ENCODE peak calls at places on chromosomes 4 and X, in six cellular contexts. X is HCT116, U is SK-N-SH, K is GM12878, E is H1, V is K562. P is an unnamed sample.
A peak's percentile ranks its signal among the peaks of the same experiment; 100 is the strongest.

GRCh38 chrX:29138003-29138402 is 550.8 kb downstream of the IL1RAPL1 start:
- DNase-seq in X (no peak), U (no peak), K (no peak), E (no peak), V (no peak), P (no peak)

GRCh38 chrX:139905041-139905440 is 27.8 kb downstream of the ATP11C start:
- DNase-seq in X (no peak), U (no peak), K (no peak), E (no peak), V (no peak), P (no peak)

GRCh38 chrX:67693928-67694327 is 150.1 kb downstream of the AR start:
- DNase-seq in X (no peak), U (no peak), K (no peak), E (no peak), V (no peak), P (no peak)

GRCh38 chr4:88720749-88721428 is 23.3 kb upstream of the NAP1L5 start:
- DNase-seq in X (no peak), U (no peak), K (no peak), E (no peak), V (no peak), P (no peak)

GRCh38 chr4:13701937-13702446 is 74.5 kb upstream of the BOD1L1 start:
- DNase-seq in X (peak; percentile 13), U (no peak), K (no peak), E (no peak), V (no peak), P (no peak)

GRCh38 chr4:182738283-182739047 is 178.7 kb downstream of the DCTD start:
- DNase-seq in X (no peak), U (no peak), K (no peak), E (no peak), V (no peak), P (no peak)

GRCh38 chrX:72130762-72131231 is 918 bp downstream of the RTL5 start:
- DNase-seq in X (no peak), U (no peak), K (no peak), E (no peak), V (no peak), P (no peak)

GRCh38 chr4:3415471-3416141 is 26.2 kb upstream of the HGFAC start:
- DNase-seq in X (no peak), U (no peak), K (no peak), E (no peak), V (no peak), P (no peak)

GRCh38 chrX:130401415-130402210 is at the start of gene RBMX2:
- DNase-seq in X (peak; percentile 34), U (peak; percentile 97), K (peak; percentile 17), E (peak; percentile 67), V (peak; percentile 95), P (peak; percentile 65)

GRCh38 chr4:42331914-42332368 is 65.3 kb upstream of the SHISA3 start:
- DNase-seq in X (peak; percentile 24), U (no peak), K (no peak), E (no peak), V (no peak), P (peak; percentile 1)

GRCh38 chr4:182604161-182604591 is 313.0 kb downstream of the DCTD start:
- DNase-seq in X (no peak), U (no peak), K (no peak), E (no peak), V (no peak), P (no peak)

GRCh38 chr4:130478406-130478805 is 1382.5 kb downstream of the C4orf33 start:
- DNase-seq in X (no peak), U (no peak), K (no peak), E (no peak), V (no peak), P (no peak)

GRCh38 chr4:5780831-5781480 is 70.0 kb downstream of the EVC start:
- DNase-seq in X (no peak), U (no peak), K (no peak), E (peak; percentile 32), V (no peak), P (no peak)

GRCh38 chr4:54643958-54644357 is 13.8 kb upstream of the KIT start:
- DNase-seq in X (no peak), U (no peak), K (no peak), E (no peak), V (no peak), P (no peak)

GRCh38 chrX:45267007-45267406 is 66.3 kb upstream of the DIPK2B start:
- DNase-seq in X (no peak), U (no peak), K (no peak), E (no peak), V (no peak), P (no peak)

GRCh38 chrX:24692305-24692704 is 1.4 kb upstream of the POLA1 start:
- DNase-seq in X (no peak), U (no peak), K (no peak), E (no peak), V (no peak), P (no peak)

GRCh38 chr4:109873791-109874514 is 26.0 kb downstream of the LRIT3 start:
- DNase-seq in X (peak; percentile 3), U (no peak), K (no peak), E (no peak), V (no peak), P (peak; percentile 44)

GRCh38 chr4:2436301-2436700 is 17.5 kb downstream of the CFAP99 start:
- DNase-seq in X (no peak), U (peak; percentile 86), K (no peak), E (no peak), V (no peak), P (no peak)

GRCh38 chr4:40516651-40517050 is 113.0 kb downstream of the RBM47 start:
- DNase-seq in X (no peak), U (no peak), K (no peak), E (no peak), V (no peak), P (no peak)
- TF ChIP-seq JUND in X (no peak), U (no peak), K (no peak), E (no peak), V (no peak), P (no peak)

DNA sequence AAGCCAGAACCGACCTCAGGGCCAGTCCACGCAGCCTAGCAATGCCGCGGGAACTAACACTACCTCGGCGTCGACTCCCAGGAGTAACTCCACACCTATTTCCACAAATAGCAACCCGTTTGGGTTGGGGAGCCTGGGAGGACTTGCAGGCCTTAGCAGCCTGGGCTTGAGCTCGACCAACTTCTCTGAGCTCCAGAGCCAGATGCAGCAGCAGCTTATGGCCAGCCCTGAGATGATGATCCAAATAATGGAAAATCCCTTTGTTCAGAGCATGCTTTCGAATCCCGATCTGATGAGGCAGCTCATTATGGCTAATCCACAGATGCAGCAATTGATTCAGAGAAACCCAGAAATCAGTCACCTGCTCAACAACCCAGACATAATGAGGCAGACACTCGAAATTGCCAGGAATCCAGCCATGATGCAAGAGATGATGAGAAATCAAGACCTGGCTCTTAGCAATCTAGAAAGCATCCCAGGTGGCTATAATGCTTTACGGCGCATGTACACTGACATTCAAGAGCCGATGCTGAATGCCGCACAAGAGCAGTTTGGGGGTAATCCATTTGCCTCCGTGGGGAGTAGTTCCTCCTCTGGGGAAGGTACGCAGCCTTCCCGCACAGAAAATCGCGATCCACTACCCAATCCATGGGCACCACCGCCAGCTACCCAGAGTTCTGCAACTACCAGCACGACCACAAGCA is 907 bp downstream of the UBQLN2 start:
- DNase-seq in X (no peak), U (peak; percentile 27), K (no peak), E (peak; percentile 37), V (peak; percentile 16), P (peak; percentile 34)
- TF ChIP-seq JUND in X (no peak), U (no peak), K (no peak), E (no peak), V (no peak), P (no peak)

DNA sequence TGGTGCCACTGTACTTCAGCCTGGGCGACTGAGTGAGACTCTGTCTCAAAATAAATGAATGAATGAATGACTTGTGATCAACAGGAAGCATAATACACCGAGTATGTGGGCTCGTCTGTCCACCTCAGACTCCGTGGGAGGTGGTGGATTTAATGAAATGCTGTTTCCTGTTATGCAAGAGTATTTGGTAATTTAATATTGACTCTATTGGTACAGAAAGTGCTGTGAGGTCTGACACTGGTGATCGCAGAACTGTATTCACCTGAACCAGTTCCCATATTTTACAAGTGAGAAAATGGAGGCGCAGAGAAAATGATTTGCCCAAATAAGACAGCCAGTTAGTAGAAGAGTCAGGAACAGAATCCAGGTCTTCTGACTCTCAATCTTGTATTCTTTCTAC is 423.3 kb downstream of the RAPGEF2 start:
- DNase-seq in X (no peak), U (no peak), K (no peak), E (no peak), V (no peak), P (peak; percentile 11)
- TF ChIP-seq JUND in X (no peak), U (no peak), K (no peak), E (no peak), V (no peak), P (no peak)

DNA sequence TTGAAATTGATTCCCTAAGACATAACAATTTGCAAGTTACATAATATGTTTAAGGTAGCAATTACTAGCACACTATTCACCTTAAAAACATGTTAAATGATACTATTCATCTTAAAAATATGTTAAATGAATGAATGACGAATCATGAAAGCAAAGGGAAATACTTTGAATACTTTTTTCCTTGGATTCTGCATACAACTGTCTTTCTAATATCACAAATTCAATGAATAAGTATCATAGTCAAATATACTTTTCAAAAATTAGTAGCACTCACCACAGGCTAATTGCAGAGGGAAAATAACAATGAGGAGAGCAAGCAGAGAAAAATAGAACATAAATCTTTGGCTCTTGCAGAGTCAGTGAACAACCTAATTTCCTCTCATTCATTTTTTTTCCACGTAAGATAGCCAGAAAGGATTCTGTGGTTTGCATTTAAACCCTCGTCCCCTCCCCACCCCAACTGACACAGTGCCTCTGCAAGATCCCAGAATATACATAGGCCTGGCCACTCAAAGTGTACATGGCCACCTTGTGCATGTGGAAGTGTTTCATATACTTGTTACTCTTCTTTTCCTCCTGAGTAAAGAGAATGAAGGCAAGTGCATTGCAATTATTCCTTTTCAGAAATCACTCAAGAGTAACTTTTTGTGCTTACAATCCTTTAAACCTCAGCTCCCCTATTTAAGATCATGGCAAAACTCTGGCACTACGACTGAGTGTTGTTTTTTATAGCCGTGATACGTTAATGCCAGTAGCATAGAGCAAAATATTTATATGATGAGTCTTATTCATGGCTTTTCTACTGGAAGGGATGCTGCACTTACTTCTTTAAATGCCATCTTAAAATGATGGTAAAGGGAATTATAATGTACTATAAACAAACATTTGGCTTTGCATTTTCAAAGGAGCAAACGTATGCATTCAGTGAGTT is 236.4 kb downstream of the PDGFC start:
- DNase-seq in X (no peak), U (no peak), K (no peak), E (no peak), V (no peak), P (no peak)
- TF ChIP-seq JUND in X (no peak), U (peak; percentile 56), K (no peak), E (no peak), V (no peak), P (no peak)

DNA sequence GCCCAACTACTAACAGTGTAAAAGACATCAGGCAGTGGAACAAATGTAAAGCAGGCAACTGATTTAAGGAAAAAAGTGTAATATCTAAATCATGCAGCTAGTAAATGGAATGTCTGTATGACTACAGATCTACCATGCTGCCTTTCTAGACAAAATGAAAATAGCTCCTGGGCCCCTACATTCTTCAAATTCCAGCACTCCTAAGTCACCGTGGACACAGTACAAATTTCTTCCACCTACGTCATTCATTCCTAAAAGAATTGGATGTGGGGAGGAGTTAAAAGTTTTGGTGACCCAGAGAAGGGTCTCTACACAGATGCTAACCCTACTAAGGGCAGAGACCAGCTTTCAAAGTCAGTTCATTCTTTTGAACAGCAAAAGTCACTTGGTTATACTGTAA is 137.2 kb upstream of the ARHGEF9 start:
- DNase-seq in X (no peak), U (no peak), K (no peak), E (no peak), V (no peak), P (no peak)
- TF ChIP-seq JUND in X (no peak), U (no peak), K (no peak), E (no peak), V (no peak), P (no peak)